ENCODE peak calls at places on chromosomes 2 and 18, in ten cellular contexts. One of them, this sample, is unnamed.

GRCh38 chr2:224982910-224983688 is 59.2 kb downstream of the DOCK10 start:
- DNase-seq in heart left ventricle: no peak
- DNase-seq in foreskin keratinocyte: no peak
- DNase-seq in NCI-H510A: no peak
- DNase-seq in NCI-H82: no peak
- DNase-seq in NCI-H1092: peak; percentile 38
- DNase-seq in T-helper 1 cell: no peak
- DNase-seq in stimulated activated naive CD4-positive, alpha-beta T cell: peak; percentile 16
- DNase-seq in germinal center: no peak
- DNase-seq in EH: peak; percentile 92
- DNase-seq in this sample: no peak

GRCh38 chr2:8704906-8705305 is 23.1 kb downstream of the ID2 start:
- DNase-seq in foreskin keratinocyte: no peak
- DNase-seq in T-helper 1 cell: no peak
- DNase-seq in NCI-H82: no peak
- DNase-seq in NCI-H1092: no peak
- DNase-seq in stimulated activated naive CD4-positive, alpha-beta T cell: no peak
- DNase-seq in heart left ventricle: no peak
- DNase-seq in EH: peak; percentile 7
- DNase-seq in germinal center: no peak
- DNase-seq in NCI-H510A: no peak
- DNase-seq in this sample: no peak

GRCh38 chr2:143282684-143283083 is 153.5 kb downstream of the ARHGAP15 start:
- DNase-seq in NCI-H510A: no peak
- DNase-seq in germinal center: no peak
- DNase-seq in foreskin keratinocyte: no peak
- DNase-seq in EH: no peak
- DNase-seq in T-helper 1 cell: no peak
- DNase-seq in stimulated activated naive CD4-positive, alpha-beta T cell: no peak
- DNase-seq in NCI-H82: peak; percentile 24
- DNase-seq in NCI-H1092: no peak
- DNase-seq in heart left ventricle: no peak
- DNase-seq in this sample: peak; percentile 43

GRCh38 chr18:75483662-75484061 is 56.2 kb upstream of the SMIM21 start:
- DNase-seq in NCI-H1092: no peak
- DNase-seq in heart left ventricle: no peak
- DNase-seq in T-helper 1 cell: no peak
- DNase-seq in EH: no peak
- DNase-seq in stimulated activated naive CD4-positive, alpha-beta T cell: no peak
- DNase-seq in NCI-H510A: no peak
- DNase-seq in germinal center: no peak
- DNase-seq in NCI-H82: no peak
- DNase-seq in foreskin keratinocyte: no peak
- DNase-seq in this sample: peak; percentile 20

GRCh38 chr2:63831176-63831575 is 10.5 kb upstream of the UGP2 start:
- DNase-seq in foreskin keratinocyte: no peak
- DNase-seq in NCI-H510A: no peak
- DNase-seq in EH: no peak
- DNase-seq in T-helper 1 cell: no peak
- DNase-seq in NCI-H1092: no peak
- DNase-seq in NCI-H82: no peak
- DNase-seq in stimulated activated naive CD4-positive, alpha-beta T cell: no peak
- DNase-seq in heart left ventricle: no peak
- DNase-seq in germinal center: no peak
- DNase-seq in this sample: peak; percentile 53

GRCh38 chr2:73894475-73894850 is 1.7 kb downstream of the ACTG2 start:
- DNase-seq in T-helper 1 cell: no peak
- DNase-seq in EH: no peak
- DNase-seq in NCI-H1092: no peak
- DNase-seq in heart left ventricle: no peak
- DNase-seq in foreskin keratinocyte: no peak
- DNase-seq in NCI-H82: no peak
- DNase-seq in stimulated activated naive CD4-positive, alpha-beta T cell: no peak
- DNase-seq in germinal center: no peak
- DNase-seq in NCI-H510A: no peak
- DNase-seq in this sample: no peak

GRCh38 chr2:170141865-170142264 is 36.1 kb upstream of the MYO3B start:
- DNase-seq in NCI-H510A: no peak
- DNase-seq in heart left ventricle: no peak
- DNase-seq in NCI-H1092: no peak
- DNase-seq in NCI-H82: peak; percentile 50
- DNase-seq in foreskin keratinocyte: no peak
- DNase-seq in germinal center: peak; percentile 85
- DNase-seq in T-helper 1 cell: no peak
- DNase-seq in EH: no peak
- DNase-seq in stimulated activated naive CD4-positive, alpha-beta T cell: no peak
- DNase-seq in this sample: no peak

GRCh38 chr2:144124882-144125281 is 395.0 kb downstream of the ZEB2 start:
- DNase-seq in EH: no peak
- DNase-seq in germinal center: no peak
- DNase-seq in NCI-H82: no peak
- DNase-seq in NCI-H1092: no peak
- DNase-seq in stimulated activated naive CD4-positive, alpha-beta T cell: no peak
- DNase-seq in NCI-H510A: no peak
- DNase-seq in foreskin keratinocyte: no peak
- DNase-seq in heart left ventricle: no peak
- DNase-seq in T-helper 1 cell: no peak
- DNase-seq in this sample: no peak

GRCh38 chr2:67666386-67667053 is 269.4 kb downstream of the ETAA1 start:
- DNase-seq in NCI-H510A: no peak
- DNase-seq in T-helper 1 cell: no peak
- DNase-seq in foreskin keratinocyte: no peak
- DNase-seq in germinal center: no peak
- DNase-seq in EH: peak; percentile 56
- DNase-seq in heart left ventricle: peak; percentile 71
- DNase-seq in stimulated activated naive CD4-positive, alpha-beta T cell: no peak
- DNase-seq in NCI-H82: no peak
- DNase-seq in NCI-H1092: no peak
- DNase-seq in this sample: no peak

GRCh38 chr2:179850188-179850587 is 11.2 kb downstream of the ZNF385B start:
- DNase-seq in NCI-H1092: no peak
- DNase-seq in heart left ventricle: no peak
- DNase-seq in T-helper 1 cell: no peak
- DNase-seq in EH: peak; percentile 72
- DNase-seq in foreskin keratinocyte: peak; percentile 69
- DNase-seq in NCI-H510A: no peak
- DNase-seq in germinal center: no peak
- DNase-seq in stimulated activated naive CD4-positive, alpha-beta T cell: no peak
- DNase-seq in NCI-H82: no peak
- DNase-seq in this sample: no peak

GRCh38 chr2:132876745-132877391 is 206.9 kb upstream of the LYPD1 start:
- DNase-seq in NCI-H510A: no peak
- DNase-seq in T-helper 1 cell: no peak
- DNase-seq in EH: peak; percentile 12
- DNase-seq in germinal center: no peak
- DNase-seq in foreskin keratinocyte: no peak
- DNase-seq in NCI-H82: no peak
- DNase-seq in NCI-H1092: no peak
- DNase-seq in stimulated activated naive CD4-positive, alpha-beta T cell: no peak
- DNase-seq in heart left ventricle: no peak
- DNase-seq in this sample: no peak

GRCh38 chr2:16320716-16321115 is 344.9 kb downstream of the CYRIA start:
- DNase-seq in germinal center: no peak
- DNase-seq in NCI-H510A: no peak
- DNase-seq in EH: no peak
- DNase-seq in NCI-H1092: no peak
- DNase-seq in heart left ventricle: no peak
- DNase-seq in T-helper 1 cell: no peak
- DNase-seq in NCI-H82: peak; percentile 15
- DNase-seq in stimulated activated naive CD4-positive, alpha-beta T cell: no peak
- DNase-seq in foreskin keratinocyte: no peak
- DNase-seq in this sample: peak; percentile 80

GRCh38 chr2:233490831-233491230 is 75.8 kb downstream of the USP40 start:
- DNase-seq in EH: no peak
- DNase-seq in NCI-H1092: no peak
- DNase-seq in T-helper 1 cell: no peak
- DNase-seq in germinal center: no peak
- DNase-seq in stimulated activated naive CD4-positive, alpha-beta T cell: no peak
- DNase-seq in foreskin keratinocyte: peak; percentile 58
- DNase-seq in heart left ventricle: no peak
- DNase-seq in NCI-H510A: no peak
- DNase-seq in NCI-H82: no peak
- DNase-seq in this sample: no peak

GRCh38 chr18:46350598-46351172 is 246.5 kb downstream of the HAUS1 start:
- DNase-seq in NCI-H82: no peak
- DNase-seq in foreskin keratinocyte: no peak
- DNase-seq in germinal center: no peak
- DNase-seq in NCI-H1092: no peak
- DNase-seq in NCI-H510A: no peak
- DNase-seq in EH: no peak
- DNase-seq in stimulated activated naive CD4-positive, alpha-beta T cell: no peak
- DNase-seq in T-helper 1 cell: no peak
- DNase-seq in heart left ventricle: no peak
- DNase-seq in this sample: no peak

GRCh38 chr18:24395049-24395780 is 2.4 kb downstream of the OSBPL1A start:
- DNase-seq in heart left ventricle: no peak
- DNase-seq in EH: peak; percentile 7
- DNase-seq in foreskin keratinocyte: no peak
- DNase-seq in T-helper 1 cell: no peak
- DNase-seq in NCI-H82: no peak
- DNase-seq in NCI-H1092: no peak
- DNase-seq in stimulated activated naive CD4-positive, alpha-beta T cell: no peak
- DNase-seq in germinal center: no peak
- DNase-seq in NCI-H510A: no peak
- DNase-seq in this sample: no peak

GRCh38 chr2:16139663-16140610 is 199.6 kb downstream of the MYCN start:
- DNase-seq in heart left ventricle: no peak
- DNase-seq in germinal center: no peak
- DNase-seq in NCI-H510A: no peak
- DNase-seq in T-helper 1 cell: no peak
- DNase-seq in foreskin keratinocyte: peak; percentile 47
- DNase-seq in stimulated activated naive CD4-positive, alpha-beta T cell: no peak
- DNase-seq in NCI-H82: no peak
- DNase-seq in NCI-H1092: no peak
- DNase-seq in EH: no peak
- DNase-seq in this sample: no peak

GRCh38 chr2:166410828-166411472 is 35.2 kb upstream of the SCN9A start:
- DNase-seq in stimulated activated naive CD4-positive, alpha-beta T cell: no peak
- DNase-seq in NCI-H1092: no peak
- DNase-seq in heart left ventricle: no peak
- DNase-seq in T-helper 1 cell: no peak
- DNase-seq in NCI-H82: no peak
- DNase-seq in germinal center: no peak
- DNase-seq in EH: peak; percentile 93
- DNase-seq in foreskin keratinocyte: peak; percentile 91
- DNase-seq in NCI-H510A: no peak
- DNase-seq in this sample: peak; percentile 22

GRCh38 chr2:96305979-96306308 is 598 bp upstream of the SNRNP200 start:
- DNase-seq in NCI-H82: peak; percentile 32
- DNase-seq in foreskin keratinocyte: no peak
- DNase-seq in EH: no peak
- DNase-seq in NCI-H510A: no peak
- DNase-seq in NCI-H1092: no peak
- DNase-seq in stimulated activated naive CD4-positive, alpha-beta T cell: no peak
- DNase-seq in T-helper 1 cell: no peak
- DNase-seq in heart left ventricle: no peak
- DNase-seq in germinal center: no peak
- DNase-seq in this sample: no peak

GRCh38 chr2:9154061-9154460 is 52.6 kb upstream of the ASAP2 start:
- DNase-seq in germinal center: no peak
- DNase-seq in heart left ventricle: no peak
- DNase-seq in NCI-H82: no peak
- DNase-seq in T-helper 1 cell: no peak
- DNase-seq in NCI-H1092: no peak
- DNase-seq in foreskin keratinocyte: no peak
- DNase-seq in stimulated activated naive CD4-positive, alpha-beta T cell: no peak
- DNase-seq in EH: no peak
- DNase-seq in NCI-H510A: no peak
- DNase-seq in this sample: no peak

GRCh38 chr2:150075831-150076230 is 411.6 kb downstream of the RND3 start:
- DNase-seq in NCI-H82: no peak
- DNase-seq in EH: peak; percentile 80
- DNase-seq in heart left ventricle: no peak
- DNase-seq in stimulated activated naive CD4-positive, alpha-beta T cell: no peak
- DNase-seq in foreskin keratinocyte: peak; percentile 91
- DNase-seq in NCI-H510A: no peak
- DNase-seq in T-helper 1 cell: no peak
- DNase-seq in germinal center: no peak
- DNase-seq in NCI-H1092: no peak
- DNase-seq in this sample: no peak

GRCh38 chr18:33916200-33916599 is 308.5 kb downstream of the NOL4 start:
- DNase-seq in heart left ventricle: no peak
- DNase-seq in germinal center: no peak
- DNase-seq in T-helper 1 cell: no peak
- DNase-seq in EH: no peak
- DNase-seq in NCI-H82: no peak
- DNase-seq in NCI-H1092: no peak
- DNase-seq in foreskin keratinocyte: no peak
- DNase-seq in NCI-H510A: no peak
- DNase-seq in stimulated activated naive CD4-positive, alpha-beta T cell: no peak
- DNase-seq in this sample: peak; percentile 49

GRCh38 chr2:24539258-24539657 is 48.2 kb downstream of the NCOA1 start:
- DNase-seq in EH: no peak
- DNase-seq in heart left ventricle: no peak
- DNase-seq in NCI-H510A: no peak
- DNase-seq in NCI-H82: no peak
- DNase-seq in NCI-H1092: no peak
- DNase-seq in T-helper 1 cell: no peak
- DNase-seq in germinal center: peak; percentile 4
- DNase-seq in stimulated activated naive CD4-positive, alpha-beta T cell: no peak
- DNase-seq in foreskin keratinocyte: no peak
- DNase-seq in this sample: no peak

GRCh38 chr2:56589194-56589593 is 405.4 kb downstream of the CCDC85A start:
- DNase-seq in foreskin keratinocyte: no peak
- DNase-seq in EH: no peak
- DNase-seq in heart left ventricle: no peak
- DNase-seq in NCI-H1092: no peak
- DNase-seq in NCI-H510A: no peak
- DNase-seq in germinal center: no peak
- DNase-seq in T-helper 1 cell: no peak
- DNase-seq in NCI-H82: no peak
- DNase-seq in stimulated activated naive CD4-positive, alpha-beta T cell: no peak
- DNase-seq in this sample: no peak

GRCh38 chr2:236644502-236644911 is 74.9 kb downstream of the ACKR3 start:
- DNase-seq in stimulated activated naive CD4-positive, alpha-beta T cell: no peak
- DNase-seq in germinal center: no peak
- DNase-seq in foreskin keratinocyte: no peak
- DNase-seq in NCI-H1092: no peak
- DNase-seq in NCI-H82: no peak
- DNase-seq in EH: no peak
- DNase-seq in T-helper 1 cell: no peak
- DNase-seq in NCI-H510A: no peak
- DNase-seq in heart left ventricle: no peak
- DNase-seq in this sample: no peak

GRCh38 chr2:26645792-26646191 is 4.6 kb upstream of the CIB4 start:
- DNase-seq in NCI-H510A: no peak
- DNase-seq in foreskin keratinocyte: no peak
- DNase-seq in EH: no peak
- DNase-seq in NCI-H82: no peak
- DNase-seq in germinal center: no peak
- DNase-seq in NCI-H1092: no peak
- DNase-seq in stimulated activated naive CD4-positive, alpha-beta T cell: no peak
- DNase-seq in T-helper 1 cell: no peak
- DNase-seq in heart left ventricle: no peak
- DNase-seq in this sample: no peak

GRCh38 chr2:42074661-42075060 is 26.8 kb downstream of the PKDCC start:
- DNase-seq in NCI-H510A: no peak
- DNase-seq in foreskin keratinocyte: no peak
- DNase-seq in stimulated activated naive CD4-positive, alpha-beta T cell: no peak
- DNase-seq in NCI-H1092: no peak
- DNase-seq in germinal center: no peak
- DNase-seq in heart left ventricle: no peak
- DNase-seq in NCI-H82: peak; percentile 33
- DNase-seq in EH: no peak
- DNase-seq in T-helper 1 cell: no peak
- DNase-seq in this sample: peak; percentile 63

GRCh38 chr18:75517286-75517685 is 89.8 kb upstream of the SMIM21 start:
- DNase-seq in EH: no peak
- DNase-seq in T-helper 1 cell: no peak
- DNase-seq in stimulated activated naive CD4-positive, alpha-beta T cell: no peak
- DNase-seq in NCI-H510A: no peak
- DNase-seq in NCI-H1092: no peak
- DNase-seq in germinal center: no peak
- DNase-seq in heart left ventricle: no peak
- DNase-seq in foreskin keratinocyte: no peak
- DNase-seq in NCI-H82: no peak
- DNase-seq in this sample: no peak

GRCh38 chr18:37160038-37160745 is 331.3 kb downstream of the KIAA1328 start:
- DNase-seq in NCI-H82: no peak
- DNase-seq in foreskin keratinocyte: no peak
- DNase-seq in EH: no peak
- DNase-seq in NCI-H1092: no peak
- DNase-seq in NCI-H510A: no peak
- DNase-seq in T-helper 1 cell: no peak
- DNase-seq in heart left ventricle: no peak
- DNase-seq in stimulated activated naive CD4-positive, alpha-beta T cell: no peak
- DNase-seq in germinal center: no peak
- DNase-seq in this sample: no peak